ENCODE peak calls at places on chromosomes 11 and 22, in eight cellular contexts. One of them, this sample, is unnamed.

GRCh38 chr22:46803936-46804335 is 41.5 kb downstream of the TBC1D22A start:
- DNase-seq in NCI-H460: no peak
- DNase-seq in A549: no peak
- DNase-seq in fibroblast of mammary gland: no peak
- DNase-seq in GDM1: no peak
- DNase-seq in progenitor cell of endocrine pancreas: no peak
- DNase-seq in iPS-NIHi11: no peak
- DNase-seq in NCI-H774: no peak
- DNase-seq in this sample: no peak

GRCh38 chr22:29765905-29766631 is 739 bp downstream of the ZMAT5 start:
- DNase-seq in NCI-H460: no peak
- DNase-seq in A549: no peak
- DNase-seq in fibroblast of mammary gland: no peak
- DNase-seq in GDM1: no peak
- DNase-seq in progenitor cell of endocrine pancreas: peak; percentile 14
- DNase-seq in iPS-NIHi11: no peak
- DNase-seq in NCI-H774: no peak
- DNase-seq in this sample: no peak

GRCh38 chr22:46612904-46613605 is 7.1 kb upstream of the GRAMD4 start:
- DNase-seq in NCI-H460: no peak
- DNase-seq in A549: no peak
- DNase-seq in fibroblast of mammary gland: no peak
- DNase-seq in GDM1: peak; percentile 60
- DNase-seq in progenitor cell of endocrine pancreas: no peak
- DNase-seq in iPS-NIHi11: no peak
- DNase-seq in NCI-H774: no peak
- DNase-seq in this sample: no peak

GRCh38 chr22:47422736-47423135 is 660.3 kb downstream of the TBC1D22A start:
- DNase-seq in NCI-H460: no peak
- DNase-seq in A549: no peak
- DNase-seq in fibroblast of mammary gland: no peak
- DNase-seq in GDM1: no peak
- DNase-seq in progenitor cell of endocrine pancreas: no peak
- DNase-seq in iPS-NIHi11: no peak
- DNase-seq in NCI-H774: no peak
- DNase-seq in this sample: no peak

GRCh38 chr11:36361901-36362391 is 65.9 kb downstream of the PRR5L start:
- DNase-seq in NCI-H460: peak; percentile 86
- DNase-seq in A549: no peak
- DNase-seq in fibroblast of mammary gland: peak; percentile 74
- DNase-seq in GDM1: no peak
- DNase-seq in progenitor cell of endocrine pancreas: no peak
- DNase-seq in iPS-NIHi11: peak; percentile 65
- DNase-seq in NCI-H774: no peak
- DNase-seq in this sample: no peak

GRCh38 chr22:23239429-23239828 is 59.1 kb downstream of the BCR start:
- DNase-seq in NCI-H460: no peak
- DNase-seq in A549: no peak
- DNase-seq in fibroblast of mammary gland: no peak
- DNase-seq in GDM1: no peak
- DNase-seq in progenitor cell of endocrine pancreas: no peak
- DNase-seq in iPS-NIHi11: no peak
- DNase-seq in NCI-H774: no peak
- DNase-seq in this sample: no peak

GRCh38 chr11:117316197-117316961 is at the start of gene BACE1:
- DNase-seq in NCI-H460: peak; percentile 65
- DNase-seq in A549: peak; percentile 69
- DNase-seq in fibroblast of mammary gland: peak; percentile 82
- DNase-seq in GDM1: no peak
- DNase-seq in progenitor cell of endocrine pancreas: peak; percentile 56
- DNase-seq in iPS-NIHi11: peak; percentile 92
- DNase-seq in NCI-H774: peak; percentile 77
- DNase-seq in this sample: peak; percentile 74

GRCh38 chr11:15565846-15566245 is 451.1 kb downstream of the INSC start:
- DNase-seq in NCI-H460: no peak
- DNase-seq in A549: no peak
- DNase-seq in fibroblast of mammary gland: no peak
- DNase-seq in GDM1: no peak
- DNase-seq in progenitor cell of endocrine pancreas: no peak
- DNase-seq in iPS-NIHi11: no peak
- DNase-seq in NCI-H774: peak; percentile 79
- DNase-seq in this sample: no peak

GRCh38 chr22:49642331-49642730 is 185.3 kb downstream of the BRD1 start:
- DNase-seq in NCI-H460: no peak
- DNase-seq in A549: no peak
- DNase-seq in fibroblast of mammary gland: no peak
- DNase-seq in GDM1: no peak
- DNase-seq in progenitor cell of endocrine pancreas: no peak
- DNase-seq in iPS-NIHi11: no peak
- DNase-seq in NCI-H774: no peak
- DNase-seq in this sample: no peak

GRCh38 chr11:117815262-117815803 is 9.2 kb downstream of the FXYD2 start:
- DNase-seq in NCI-H460: no peak
- DNase-seq in A549: no peak
- DNase-seq in fibroblast of mammary gland: no peak
- DNase-seq in GDM1: peak; percentile 70
- DNase-seq in progenitor cell of endocrine pancreas: no peak
- DNase-seq in iPS-NIHi11: no peak
- DNase-seq in NCI-H774: no peak
- DNase-seq in this sample: no peak

GRCh38 chr22:40332319-40332781 is 13.9 kb upstream of the ADSL start:
- DNase-seq in NCI-H460: no peak
- DNase-seq in A549: no peak
- DNase-seq in fibroblast of mammary gland: peak; percentile 44
- DNase-seq in GDM1: no peak
- DNase-seq in progenitor cell of endocrine pancreas: no peak
- DNase-seq in iPS-NIHi11: peak; percentile 26
- DNase-seq in NCI-H774: no peak
- DNase-seq in this sample: no peak

GRCh38 chr11:77506857-77507256 is 33.0 kb upstream of the PAK1 start:
- DNase-seq in NCI-H460: no peak
- DNase-seq in A549: no peak
- DNase-seq in fibroblast of mammary gland: no peak
- DNase-seq in GDM1: no peak
- DNase-seq in progenitor cell of endocrine pancreas: no peak
- DNase-seq in iPS-NIHi11: no peak
- DNase-seq in NCI-H774: no peak
- DNase-seq in this sample: no peak

GRCh38 chr11:1534171-1534570 is 37.9 kb downstream of the DUSP8 start:
- DNase-seq in NCI-H460: no peak
- DNase-seq in A549: no peak
- DNase-seq in fibroblast of mammary gland: no peak
- DNase-seq in GDM1: no peak
- DNase-seq in progenitor cell of endocrine pancreas: no peak
- DNase-seq in iPS-NIHi11: no peak
- DNase-seq in NCI-H774: no peak
- DNase-seq in this sample: no peak

GRCh38 chr22:44729391-44730012 is 22.9 kb upstream of the ARHGAP8 start:
- DNase-seq in NCI-H460: no peak
- DNase-seq in A549: no peak
- DNase-seq in fibroblast of mammary gland: peak; percentile 66
- DNase-seq in GDM1: no peak
- DNase-seq in progenitor cell of endocrine pancreas: no peak
- DNase-seq in iPS-NIHi11: no peak
- DNase-seq in NCI-H774: no peak
- DNase-seq in this sample: no peak

GRCh38 chr11:81422402-81422801 is 1311.3 kb downstream of the FAM181B start:
- DNase-seq in NCI-H460: no peak
- DNase-seq in A549: no peak
- DNase-seq in fibroblast of mammary gland: no peak
- DNase-seq in GDM1: no peak
- DNase-seq in progenitor cell of endocrine pancreas: no peak
- DNase-seq in iPS-NIHi11: no peak
- DNase-seq in NCI-H774: no peak
- DNase-seq in this sample: no peak

This sample was measured in iPS DF 6.9.